ENCODE peak calls at places on chromosomes 4 and X, in seven cellular contexts. V, T, B, K, H, G and O are unnamed samples.

GRCh38 chr4:165481458-165481857 is 102.7 kb downstream of the CPE start:
- DNase-seq in G (no peak), K (no peak), T (no peak), V (no peak), H (no peak), B (no peak), O (peak)

GRCh38 chrX:140701480-140701879 is 8.1 kb upstream of the LINC00632 start:
- DNase-seq in T (no peak), B (no peak), H (no peak), K (no peak), V (no peak), G (peak), O (peak)

GRCh38 chrX:38260231-38260630 is 39.6 kb upstream of the SRPX start:
- DNase-seq in H (no peak), T (no peak), V (no peak), B (no peak), G (peak), K (no peak), O (no peak)

GRCh38 chrX:21961142-21961541 is 20.6 kb downstream of the SMS start:
- DNase-seq in T (no peak), H (no peak), V (no peak), K (no peak), G (no peak), B (no peak), O (no peak)

GRCh38 chrX:120419465-120419864 is 49.6 kb downstream of the LAMP2 start:
- DNase-seq in K (no peak), T (no peak), H (no peak), B (no peak), G (no peak), V (no peak), O (no peak)

GRCh38 chr4:184628103-184628502 is 21.1 kb downstream of the CASP3 start:
- DNase-seq in B (no peak), H (no peak), T (no peak), V (no peak), G (no peak), K (no peak), O (no peak)

GRCh38 chr4:5999830-6000365 is 18.3 kb downstream of the C4orf50 start:
- DNase-seq in V (peak), B (no peak), G (no peak), T (no peak), H (no peak), K (no peak), O (no peak)

GRCh38 chr4:89204624-89205023 is 93.3 kb downstream of the TIGD2 start:
- DNase-seq in H (no peak), K (no peak), T (no peak), B (no peak), G (peak), V (no peak), O (peak)

GRCh38 chrX:111270339-111270738 is at the start of gene CAPN6:
- DNase-seq in T (no peak), V (peak), G (peak), H (no peak), B (no peak), K (peak), O (no peak)

GRCh38 chr4:11487139-11487538 is 58.4 kb upstream of the HS3ST1 start:
- DNase-seq in V (no peak), K (no peak), H (no peak), T (no peak), B (no peak), G (no peak), O (no peak)

GRCh38 chrX:148658115-148658725 is 157.8 kb downstream of the AFF2 start:
- DNase-seq in V (no peak), G (no peak), K (no peak), B (no peak), H (no peak), T (no peak), O (no peak)

GRCh38 chrX:153724252-153725038 is at the start of the genes ABCD1 and BCAP31:
- DNase-seq in T (peak), H (peak), G (peak), K (peak), V (peak), B (peak), O (peak)

GRCh38 chrX:32455704-32456103 is 755.6 kb downstream of the DMD start:
- DNase-seq in K (no peak), B (no peak), H (no peak), V (no peak), G (no peak), T (no peak), O (no peak)

GRCh38 chr4:57132746-57133142 is 22.6 kb upstream of the IGFBP7 start:
- DNase-seq in H (no peak), B (no peak), T (no peak), V (no peak), G (no peak), K (no peak), O (no peak)

GRCh38 chrX:76796311-76796710 is 368.8 kb downstream of the MAGEE1 start:
- DNase-seq in G (peak), K (no peak), V (no peak), T (no peak), H (no peak), B (no peak), O (no peak)

GRCh38 chr4:92599044-92599443 is 295.3 kb downstream of the GRID2 start:
- DNase-seq in K (no peak), H (no peak), G (peak), V (no peak), T (no peak), B (no peak), O (no peak)

GRCh38 chr4:139560396-139561084 is 4.5 kb upstream of the SETD7 start:
- DNase-seq in V (no peak), G (no peak), B (no peak), H (no peak), T (no peak), K (no peak), O (peak)

GRCh38 chr4:184721254-184721653 is 12.6 kb downstream of the CENPU start:
- DNase-seq in G (no peak), K (no peak), H (no peak), V (no peak), T (no peak), B (no peak), O (no peak)

GRCh38 chr4:123706961-123707360 is 310.4 kb downstream of the SPRY1 start:
- DNase-seq in V (no peak), K (no peak), B (no peak), T (no peak), H (no peak), G (no peak), O (no peak)

GRCh38 chrX:48802813-48803261 is 970 bp downstream of the HDAC6 start:
- DNase-seq in V (no peak), B (no peak), G (no peak), K (no peak), H (no peak), T (no peak), O (peak)

GRCh38 chrX:56222473-56223000 is 9.6 kb upstream of the KLF8 start:
- DNase-seq in B (no peak), K (no peak), H (no peak), V (no peak), T (no peak), G (no peak), O (no peak)

GRCh38 chrX:51641421-51642021 is 22.8 kb upstream of the CENPVL3 start:
- DNase-seq in K (no peak), G (peak), T (no peak), B (peak), H (no peak), V (no peak), O (peak)

GRCh38 chrX:115549008-115549407 is 12.0 kb upstream of the PLS3 start:
- DNase-seq in T (no peak), B (no peak), G (no peak), V (no peak), K (no peak), H (no peak), O (no peak)

GRCh38 chrX:115553171-115553570 is 7.8 kb upstream of the PLS3 start:
- DNase-seq in B (no peak), H (no peak), T (no peak), G (no peak), K (no peak), V (no peak), O (no peak)

DNA sequence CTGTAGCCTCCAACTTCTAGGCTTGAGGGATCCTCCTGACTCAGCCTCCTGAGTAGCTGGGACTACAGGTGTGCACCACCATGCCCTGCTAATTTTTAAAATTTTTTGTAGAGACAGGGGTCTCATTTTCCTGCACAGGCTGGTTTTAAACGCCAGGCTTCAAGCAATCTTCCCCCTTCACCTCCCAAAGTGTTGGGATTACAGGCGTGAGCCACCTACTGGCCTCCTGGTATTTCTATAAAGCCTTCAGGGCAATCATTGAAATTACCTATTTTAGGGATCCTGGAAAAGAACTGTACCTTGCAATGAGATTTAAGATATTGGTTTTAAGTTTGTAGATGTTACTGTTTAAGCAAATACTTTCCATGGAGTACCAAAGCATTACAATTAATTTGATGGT is 13.5 kb upstream of the PLS3 start:
- DNase-seq in K (no peak), G (peak), V (no peak), B (no peak), T (no peak), H (no peak), O (no peak)
- TF ChIP-seq CTCF in K (peak), G (peak), V (no peak), B (no peak), T (no peak), H (no peak), O (no peak)

GRCh38 chr4:86960557-86960959 is 25.7 kb downstream of the AFF1 start:
- DNase-seq in G (no peak), K (no peak), V (no peak), T (no peak), H (no peak), B (no peak), O (no peak)
- H3K4me3 ChIP-seq in G (no peak), K (no peak), V (no peak), T (no peak), H (no peak), B (no peak), O (no peak)

DNA sequence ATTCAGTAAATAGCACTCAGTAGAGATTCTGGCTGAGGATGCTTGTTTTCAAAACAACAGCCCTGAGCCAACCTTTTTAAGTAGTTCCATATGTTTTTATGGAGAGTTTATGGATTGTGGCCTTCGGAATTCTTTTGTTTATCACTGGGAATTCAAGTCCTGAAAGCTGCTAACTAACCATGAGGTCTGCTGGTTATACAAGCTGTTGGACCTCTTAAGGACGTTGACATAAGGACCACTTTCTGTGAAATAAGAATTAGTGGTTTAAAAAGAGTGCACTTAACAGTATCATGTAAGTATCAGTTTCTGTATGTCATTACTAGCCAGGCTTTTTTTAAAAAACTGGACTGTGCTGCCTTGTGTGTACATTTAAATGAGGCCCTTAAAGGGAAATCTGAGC is 229.0 kb upstream of the PGRMC2 start:
- DNase-seq in G (no peak), H (no peak), T (no peak), V (no peak), K (no peak), B (peak), O (peak)
- TF ChIP-seq CTCF in G (no peak), H (no peak), T (no peak), V (no peak), K (no peak), B (no peak), O (no peak)

GRCh38 chr4:48603366-48604003 is 113.4 kb downstream of the ZAR1 start:
- DNase-seq in G (peak), B (no peak), V (no peak), H (no peak), T (no peak), K (no peak), O (no peak)
- H3K4me3 ChIP-seq in G (peak), B (no peak), V (no peak), H (no peak), T (no peak), K (no peak), O (no peak)

GRCh38 chrX:110116581-110116980 is 113.7 kb downstream of the TMEM164 start:
- DNase-seq in T (no peak), K (no peak), G (no peak), B (no peak), H (no peak), V (no peak), O (no peak)
- TF ChIP-seq CTCF in T (no peak), K (no peak), G (no peak), B (no peak), H (no peak), V (no peak), O (no peak)

DNA sequence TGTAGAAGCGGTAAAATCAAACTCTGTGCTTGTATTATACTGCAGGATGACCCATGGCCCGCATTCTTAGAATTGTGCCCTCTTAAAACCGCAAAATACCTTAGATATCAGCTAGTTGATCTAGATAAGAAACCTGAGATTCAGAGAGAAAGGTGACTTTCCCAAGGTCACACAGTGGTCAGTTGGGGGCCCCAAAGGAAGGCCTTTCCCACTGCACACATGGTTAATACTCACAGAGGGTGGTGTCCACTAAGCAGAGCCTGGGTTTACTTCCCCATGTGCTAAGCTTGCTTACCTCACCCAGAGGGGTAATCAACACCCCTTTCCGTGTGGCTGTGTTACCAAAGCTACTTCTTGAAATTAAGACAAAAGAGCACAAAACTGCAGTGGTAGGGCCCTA is 66.3 kb downstream of the RBM47 start:
- DNase-seq in T (no peak), V (no peak), K (no peak), B (no peak), G (no peak), H (no peak), O (no peak)
- H3K4me3 ChIP-seq in T (no peak), V (no peak), K (no peak), B (no peak), G (no peak), H (no peak), O (no peak)

GRCh38 chr4:121789470-121789869 is 11.7 kb upstream of the EXOSC9 start:
- DNase-seq in T (no peak), B (no peak), V (no peak), H (no peak), G (no peak), K (no peak), O (no peak)

GRCh38 chr4:121790976-121791375 is 10.1 kb upstream of the EXOSC9 start:
- DNase-seq in K (no peak), H (no peak), G (no peak), V (no peak), B (no peak), T (no peak), O (no peak)

GRCh38 chr4:121788896-121789295 is 12.2 kb upstream of the EXOSC9 start:
- DNase-seq in K (no peak), G (no peak), B (no peak), T (no peak), V (no peak), H (no peak), O (no peak)

GRCh38 chr4:121791481-121791880 is 9.6 kb upstream of the EXOSC9 start:
- DNase-seq in H (no peak), T (no peak), V (no peak), G (peak), B (peak), K (no peak), O (no peak)

DNA sequence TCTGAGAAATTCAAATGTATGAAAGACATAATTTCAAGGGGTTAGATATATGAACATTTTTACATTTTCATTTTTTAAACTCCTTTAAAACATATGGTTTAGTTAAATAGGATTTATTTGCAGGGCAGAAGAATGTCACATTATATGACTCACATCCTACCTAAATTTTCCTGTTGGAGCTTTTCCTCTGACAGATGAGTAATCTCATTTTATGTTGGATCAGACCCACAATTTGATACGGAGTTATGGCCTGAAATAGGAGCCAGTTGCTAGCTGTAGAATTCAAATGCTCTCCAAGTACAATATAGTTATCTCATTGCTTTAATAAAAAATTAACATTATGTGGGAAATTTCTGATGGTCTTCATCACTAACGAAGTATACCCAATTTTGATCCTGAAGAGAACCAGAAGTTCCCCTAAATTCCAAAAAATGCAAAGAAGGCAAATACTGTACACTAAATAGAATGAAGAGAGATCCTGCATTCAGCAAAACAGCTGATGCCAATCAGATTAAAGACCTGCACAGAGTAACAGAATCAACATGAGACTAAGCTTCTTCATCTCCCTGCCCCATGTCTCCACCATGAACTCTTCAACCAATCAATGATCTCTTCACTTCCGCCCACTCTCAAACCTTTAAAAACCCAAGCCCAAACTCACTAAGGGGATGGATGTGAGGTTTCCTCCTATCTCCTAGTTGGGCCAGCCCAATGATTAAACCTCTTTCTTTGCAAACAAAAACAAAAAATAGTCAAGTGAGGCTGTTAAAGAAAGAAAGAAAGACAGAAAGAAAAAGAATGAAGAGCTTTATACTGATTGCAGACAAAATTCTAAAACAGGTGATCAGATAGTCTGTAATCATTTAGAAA is 10.9 kb upstream of the EXOSC9 start:
- DNase-seq in V (no peak), K (no peak), H (no peak), B (peak), T (no peak), G (peak), O (peak)
- TF ChIP-seq CTCF in V (no peak), K (no peak), H (no peak), B (no peak), T (no peak), G (no peak), O (no peak)

GRCh38 chr4:120218981-120219380 is 152.3 kb upstream of the MAD2L1 start:
- DNase-seq in V (no peak), K (no peak), G (no peak), B (no peak), H (no peak), T (no peak), O (no peak)
- H3K4me3 ChIP-seq in V (no peak), K (no peak), G (no peak), B (no peak), H (no peak), T (no peak), O (no peak)